ENCODE peak calls at places on chromosomes 6 and 20, in nine cellular contexts. C, A, V, S, D, T, Z, U and H are unnamed samples.

GRCh38 chr6:113182370-113183141 is 674.6 kb upstream of the MARCKS start:
- DNase-seq in C (no peak), A (no peak), V (no peak), S (no peak), D (peak; percentile 84), T (no peak), Z (no peak), U (no peak), H (no peak)

GRCh38 chr20:63178889-63179751 is 36.8 kb downstream of the YTHDF1 start:
- DNase-seq in C (no peak), A (no peak), V (peak; percentile 69), S (peak; percentile 30), D (peak; percentile 34), T (peak; percentile 51), Z (peak; percentile 39), U (peak; percentile 62), H (no peak)

GRCh38 chr6:137241481-137242011 is 22.4 kb upstream of the IFNGR1 start:
- DNase-seq in C (no peak), A (no peak), V (no peak), S (no peak), D (peak; percentile 67), T (no peak), Z (no peak), U (no peak), H (no peak)

GRCh38 chr6:34237722-34238506 is 1.2 kb downstream of the HMGA1 start:
- DNase-seq in C (no peak), A (no peak), V (peak; percentile 91), S (peak; percentile 90), D (no peak), T (peak; percentile 52), Z (no peak), U (peak; percentile 58), H (no peak)

GRCh38 chr20:50569864-50570836 is 60.0 kb downstream of the PTPN1 start:
- DNase-seq in C (no peak), A (peak; percentile 81), V (peak; percentile 75), S (peak; percentile 38), D (no peak), T (no peak), Z (no peak), U (no peak), H (no peak)

GRCh38 chr20:50724851-50725721 is 6.3 kb upstream of the PARD6B start:
- DNase-seq in C (peak; percentile 80), A (peak; percentile 91), V (peak; percentile 91), S (no peak), D (peak; percentile 97), T (peak; percentile 47), Z (peak; percentile 71), U (no peak), H (peak; percentile 86)

GRCh38 chr6:79796197-79796596 is 151.2 kb downstream of the ELOVL4 start:
- DNase-seq in C (no peak), A (no peak), V (peak; percentile 70), S (no peak), D (no peak), T (no peak), Z (no peak), U (no peak), H (no peak)

GRCh38 chr6:16762265-16762546 is 946 bp upstream of the ATXN1 start:
- DNase-seq in C (no peak), A (no peak), V (no peak), S (no peak), D (peak; percentile 41), T (no peak), Z (no peak), U (no peak), H (no peak)

GRCh38 chr6:3654436-3654835 is 97.1 kb downstream of the PXDC1 start:
- DNase-seq in C (no peak), A (no peak), V (no peak), S (no peak), D (no peak), T (no peak), Z (no peak), U (no peak), H (no peak)

GRCh38 chr20:14264869-14265268 is 72.5 kb downstream of the FLRT3 start:
- DNase-seq in C (no peak), A (no peak), V (no peak), S (no peak), D (peak; percentile 13), T (no peak), Z (no peak), U (no peak), H (no peak)

GRCh38 chr6:137870744-137871247 is 3.7 kb downstream of the TNFAIP3 start:
- DNase-seq in C (no peak), A (no peak), V (no peak), S (peak; percentile 39), D (no peak), T (peak; percentile 19), Z (no peak), U (no peak), H (no peak)

GRCh38 chr6:151690768-151691562 is 116.5 kb upstream of the ESR1 start:
- DNase-seq in C (no peak), A (no peak), V (no peak), S (peak; percentile 19), D (peak; percentile 2), T (no peak), Z (no peak), U (no peak), H (no peak)

GRCh38 chr6:494394-494793 is 102.8 kb downstream of the IRF4 start:
- DNase-seq in C (no peak), A (no peak), V (no peak), S (no peak), D (no peak), T (no peak), Z (no peak), U (no peak), H (no peak)

GRCh38 chr6:41462980-41463930 is 82.9 kb upstream of the FOXP4 start:
- DNase-seq in C (no peak), A (no peak), V (peak; percentile 78), S (peak; percentile 42), D (peak; percentile 56), T (no peak), Z (no peak), U (no peak), H (peak; percentile 43)

GRCh38 chr6:125747589-125748533 is 1.6 kb upstream of the HEY2 start:
- DNase-seq in C (no peak), A (peak; percentile 87), V (peak; percentile 32), S (peak; percentile 29), D (no peak), T (no peak), Z (no peak), U (no peak), H (no peak)

GRCh38 chr20:22579711-22580697 is 4.4 kb downstream of the FOXA2 start:
- DNase-seq in C (no peak), A (peak; percentile 53), V (no peak), S (no peak), D (no peak), T (no peak), Z (no peak), U (no peak), H (no peak)

GRCh38 chr20:57147185-57147584 is 119.3 kb downstream of the BMP7 start:
- DNase-seq in C (no peak), A (no peak), V (no peak), S (peak; percentile 35), D (no peak), T (no peak), Z (no peak), U (no peak), H (no peak)

GRCh38 chr6:16758163-16758975 is 2.9 kb downstream of the ATXN1 start:
- DNase-seq in C (no peak), A (no peak), V (no peak), S (no peak), D (no peak), T (no peak), Z (no peak), U (no peak), H (no peak)

GRCh38 chr20:57619053-57619831 is 984 bp downstream of the ZBP1 start:
- DNase-seq in C (no peak), A (no peak), V (no peak), S (peak; percentile 87), D (no peak), T (peak; percentile 22), Z (no peak), U (peak; percentile 31), H (no peak)

GRCh38 chr6:15608406-15608805 is 54.4 kb downstream of the DTNBP1 start:
- DNase-seq in C (no peak), A (no peak), V (no peak), S (no peak), D (peak; percentile 81), T (no peak), Z (no peak), U (no peak), H (no peak)

GRCh38 chr6:107560657-107561056 is 70.7 kb downstream of the SOBP start:
- DNase-seq in C (no peak), A (peak; percentile 49), V (no peak), S (no peak), D (peak; percentile 2), T (no peak), Z (no peak), U (no peak), H (no peak)